ENCODE peak calls at places on chromosome 5, in six cellular contexts. E, F, M, Q, K and U are unnamed samples.

GRCh38 chr5:91132552-91132951 is 250.6 kb downstream of the ARRDC3 start:
- DNase-seq in E (no peak), F (no peak), M (no peak), Q (no peak), K (no peak), U (no peak)

GRCh38 chr5:173554038-173554955 is 62.2 kb downstream of the BOD1 start:
- DNase-seq in E (no peak), F (no peak), M (no peak), Q (no peak), K (no peak), U (no peak)

GRCh38 chr5:58921106-58921505 is 338.2 kb downstream of the RAB3C start:
- DNase-seq in E (no peak), F (peak; percentile 50), M (no peak), Q (no peak), K (no peak), U (no peak)

GRCh38 chr5:175321927-175322532 is 122.0 kb downstream of the DRD1 start:
- DNase-seq in E (peak; percentile 37), F (peak; percentile 8), M (no peak), Q (peak; percentile 18), K (peak; percentile 42), U (no peak)

GRCh38 chr5:18972244-18972643 is 1015.8 kb downstream of the CDH18 start:
- DNase-seq in E (no peak), F (no peak), M (no peak), Q (no peak), K (no peak), U (no peak)

GRCh38 chr5:35854248-35854647 is 2.4 kb upstream of the IL7R start:
- DNase-seq in E (no peak), F (no peak), M (no peak), Q (no peak), K (no peak), U (no peak)

GRCh38 chr5:41094871-41095270 is 23.7 kb upstream of the MROH2B start:
- DNase-seq in E (no peak), F (peak; percentile 51), M (no peak), Q (no peak), K (peak; percentile 35), U (no peak)

GRCh38 chr5:42518595-42519067 is 95.4 kb downstream of the GHR start:
- DNase-seq in E (no peak), F (no peak), M (no peak), Q (no peak), K (no peak), U (no peak)

GRCh38 chr5:175700991-175701390 is 43.1 kb downstream of the HRH2 start:
- DNase-seq in E (no peak), F (peak; percentile 3), M (no peak), Q (no peak), K (no peak), U (peak; percentile 24)

GRCh38 chr5:128276537-128277216 is 193.1 kb downstream of the SLC12A2 start:
- DNase-seq in E (no peak), F (peak; percentile 44), M (no peak), Q (no peak), K (peak; percentile 56), U (no peak)

GRCh38 chr5:61082516-61083280 is 79.6 kb downstream of the SMIM15 start:
- DNase-seq in E (no peak), F (peak; percentile 8), M (no peak), Q (no peak), K (peak; percentile 14), U (no peak)

GRCh38 chr5:172078027-172078426 is 71.6 kb upstream of the FBXW11 start:
- DNase-seq in E (no peak), F (no peak), M (no peak), Q (peak; percentile 53), K (no peak), U (no peak)

GRCh38 chr5:173217626-173218397 is 17.2 kb downstream of the NKX2-5 start:
- DNase-seq in E (no peak), F (no peak), M (no peak), Q (no peak), K (no peak), U (no peak)

GRCh38 chr5:80399553-80400239 is 8.2 kb upstream of the ZFYVE16 start:
- DNase-seq in E (no peak), F (peak; percentile 78), M (peak; percentile 69), Q (no peak), K (peak; percentile 49), U (no peak)

GRCh38 chr5:1322036-1322903 is 22.6 kb downstream of the CLPTM1L start:
- DNase-seq in E (no peak), F (no peak), M (no peak), Q (no peak), K (no peak), U (peak; percentile 55)

GRCh38 chr5:151757233-151758140 is 944 bp downstream of the ATOX1 start:
- DNase-seq in E (no peak), F (no peak), M (no peak), Q (no peak), K (no peak), U (no peak)

GRCh38 chr5:68499952-68500351 is 284.4 kb downstream of the PIK3R1 start:
- DNase-seq in E (no peak), F (peak; percentile 70), M (no peak), Q (no peak), K (peak; percentile 11), U (no peak)

GRCh38 chr5:7842531-7842930 is 8.4 kb downstream of the CFAP90 start:
- DNase-seq in E (no peak), F (no peak), M (no peak), Q (no peak), K (no peak), U (no peak)

GRCh38 chr5:29949301-29949872 is 1244.1 kb upstream of the CDH6 start:
- DNase-seq in E (no peak), F (no peak), M (no peak), Q (no peak), K (no peak), U (no peak)

GRCh38 chr5:91177085-91177484 is 206.0 kb downstream of the ARRDC3 start:
- DNase-seq in E (no peak), F (no peak), M (no peak), Q (no peak), K (no peak), U (no peak)

GRCh38 chr5:138952962-138953361 is 77.8 kb upstream of the LRRTM2 start:
- DNase-seq in E (no peak), F (no peak), M (no peak), Q (no peak), K (no peak), U (no peak)

GRCh38 chr5:143453722-143454121 is 50.2 kb upstream of the NR3C1 start:
- DNase-seq in E (no peak), F (no peak), M (no peak), Q (no peak), K (no peak), U (no peak)

GRCh38 chr5:73030995-73031394 is 75.2 kb downstream of the FCHO2 start:
- DNase-seq in E (no peak), F (peak; percentile 76), M (no peak), Q (no peak), K (peak; percentile 80), U (no peak)

GRCh38 chr5:103469288-103470065 is 93.1 kb downstream of the NUDT12 start:
- DNase-seq in E (no peak), F (no peak), M (no peak), Q (peak; percentile 37), K (no peak), U (no peak)

GRCh38 chr5:115366223-115366622 is 69.8 kb upstream of the CCDC112 start:
- DNase-seq in E (no peak), F (peak; percentile 92), M (no peak), Q (no peak), K (peak; percentile 94), U (no peak)